ENCODE peak calls at places on chromosomes 3 and 15, in seven cellular contexts. R is tibial artery, D is brain microvascular endothelial cell, B is cardiac fibroblast, C is foreskin fibroblast, M is kidney, T is Caco-2. Y is an unnamed sample.

GRCh38 chr15:83904107-83904720 is 250.3 kb downstream of the ADAMTSL3 start:
- DNase-seq in D (no peak), M (no peak), T (no peak), C (no peak), R (no peak), B (peak), Y (peak)

GRCh38 chr3:187360523-187361060 is 7.6 kb upstream of the RTP4 start:
- DNase-seq in R (no peak), T (no peak), M (no peak), B (no peak), C (no peak), D (no peak), Y (peak)

GRCh38 chr15:100468265-100468664 is 60.5 kb downstream of the CERS3 start:
- DNase-seq in D (peak), B (peak), C (no peak), T (no peak), M (no peak), R (no peak), Y (peak)

GRCh38 chr15:33234019-33234418 is 39.5 kb upstream of the FMN1 start:
- DNase-seq in T (peak), R (no peak), C (peak), M (no peak), D (peak), B (peak), Y (peak)

GRCh38 chr3:146953523-146954125 is 348.5 kb upstream of the PLSCR5 start:
- DNase-seq in T (no peak), M (no peak), R (no peak), B (peak), D (peak), C (no peak), Y (peak)

GRCh38 chr3:125168711-125169410 is 43.7 kb downstream of the SLC12A8 start:
- DNase-seq in R (no peak), B (no peak), T (no peak), M (no peak), C (no peak), D (no peak), Y (no peak)

GRCh38 chr3:121542924-121543323 is 2.9 kb downstream of the POLQ start:
- DNase-seq in M (no peak), D (no peak), T (no peak), C (no peak), R (no peak), B (no peak), Y (no peak)

GRCh38 chr3:53347261-53348064 is at the start of gene DCP1A:
- DNase-seq in M (peak), R (peak), T (peak), D (peak), C (peak), B (peak), Y (peak)

GRCh38 chr3:43783987-43784639 is 93.4 kb downstream of the ABHD5 start:
- DNase-seq in T (no peak), R (no peak), D (no peak), C (no peak), M (no peak), B (no peak), Y (no peak)

GRCh38 chr15:67715166-67715565 is 110.1 kb upstream of the SKOR1 start:
- DNase-seq in R (no peak), T (no peak), D (no peak), C (no peak), B (no peak), M (no peak), Y (no peak)

GRCh38 chr3:58798312-58798711 is 131.7 kb upstream of the FAM3D start:
- DNase-seq in R (no peak), M (no peak), B (no peak), D (no peak), T (no peak), C (no peak), Y (no peak)

GRCh38 chr15:72970965-72971746 is 81.1 kb upstream of the NEO1 start:
- DNase-seq in C (peak), T (no peak), B (peak), R (no peak), M (no peak), D (peak), Y (peak)

DNA sequence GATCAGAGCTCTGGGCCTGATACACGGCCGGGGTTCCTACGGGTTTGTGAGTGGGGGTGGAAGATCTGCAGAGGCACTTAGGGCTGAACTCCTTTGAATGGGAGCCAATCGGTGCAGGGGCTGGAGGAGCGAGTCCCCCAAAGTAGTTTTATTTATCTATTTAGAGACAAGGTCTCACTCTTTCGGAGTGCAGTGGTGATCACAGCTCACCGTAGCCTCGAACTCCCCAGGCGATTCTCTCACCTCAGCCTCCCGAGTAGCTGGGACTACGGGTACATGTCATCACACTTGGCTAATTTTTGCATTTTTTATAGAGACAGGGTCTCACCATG is 1.6 kb upstream of the CELSR3 start:
- DNase-seq in T (no peak), D (no peak), M (no peak), C (no peak), R (no peak), B (no peak), Y (no peak)
- H3K4me3 ChIP-seq in T (no peak), D (no peak), M (peak), C (no peak), R (peak), B (no peak), Y (no peak)

GRCh38 chr3:197393711-197394110 is 95.3 kb upstream of the DLG1 start:
- DNase-seq in T (no peak), R (peak), M (no peak), B (no peak), C (no peak), D (no peak), Y (no peak)

GRCh38 chr3:197397812-197398211 is 99.4 kb upstream of the DLG1 start:
- DNase-seq in C (no peak), B (no peak), M (no peak), R (no peak), D (no peak), T (no peak), Y (no peak)

GRCh38 chr3:197398301-197398878 is 100.0 kb upstream of the DLG1 start:
- DNase-seq in C (no peak), R (no peak), M (no peak), D (no peak), B (no peak), T (no peak), Y (no peak)

GRCh38 chr3:197392961-197393360 is 94.5 kb upstream of the DLG1 start:
- DNase-seq in C (no peak), R (no peak), D (no peak), T (no peak), B (peak), M (no peak), Y (peak)

DNA sequence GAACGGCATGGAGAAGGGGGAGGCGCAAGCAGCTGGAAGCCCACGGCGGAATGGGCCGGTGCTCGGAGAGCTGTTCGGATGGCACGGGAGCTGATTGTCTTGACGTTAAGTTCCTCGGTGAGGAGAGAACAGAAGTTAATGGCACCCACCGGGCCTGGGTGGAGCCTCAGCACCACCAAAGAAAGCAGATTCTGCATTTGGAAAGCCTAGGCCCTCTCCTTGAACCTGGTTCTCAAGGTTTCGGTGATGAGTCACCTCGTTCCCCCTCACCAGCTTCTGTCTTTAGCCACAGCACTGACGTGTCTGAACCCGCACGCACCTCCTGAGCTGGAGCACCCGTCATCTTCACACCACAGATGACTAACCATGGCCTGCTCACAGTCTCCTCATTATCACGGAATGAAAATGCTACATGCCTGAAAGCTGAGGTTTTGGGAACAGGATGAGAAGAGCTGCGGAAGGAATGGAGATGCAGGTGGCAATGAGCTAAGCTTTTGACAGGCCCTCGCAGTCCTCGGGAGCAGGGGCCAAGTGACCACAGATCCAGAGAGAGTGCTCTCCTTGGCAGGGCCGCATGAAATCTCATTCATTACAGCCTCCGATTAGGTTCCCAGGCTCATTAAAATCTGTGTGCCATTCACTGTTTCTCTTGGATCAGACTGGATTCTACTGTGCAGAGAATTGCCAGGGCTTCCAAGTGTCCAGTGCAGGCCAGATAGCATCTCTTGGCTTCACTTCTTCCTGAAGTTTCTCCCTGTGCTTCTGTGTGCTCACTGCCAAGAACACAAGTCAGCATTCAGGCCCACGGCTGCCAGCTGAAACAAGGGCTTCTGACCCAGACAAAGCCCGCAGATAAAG is 96.3 kb upstream of the DLG1 start:
- DNase-seq in R (peak), D (peak), T (no peak), M (no peak), C (peak), B (peak), Y (peak)
- H3K4me3 ChIP-seq in R (no peak), D (no peak), T (no peak), M (no peak), C (no peak), B (no peak), Y (no peak)

DNA sequence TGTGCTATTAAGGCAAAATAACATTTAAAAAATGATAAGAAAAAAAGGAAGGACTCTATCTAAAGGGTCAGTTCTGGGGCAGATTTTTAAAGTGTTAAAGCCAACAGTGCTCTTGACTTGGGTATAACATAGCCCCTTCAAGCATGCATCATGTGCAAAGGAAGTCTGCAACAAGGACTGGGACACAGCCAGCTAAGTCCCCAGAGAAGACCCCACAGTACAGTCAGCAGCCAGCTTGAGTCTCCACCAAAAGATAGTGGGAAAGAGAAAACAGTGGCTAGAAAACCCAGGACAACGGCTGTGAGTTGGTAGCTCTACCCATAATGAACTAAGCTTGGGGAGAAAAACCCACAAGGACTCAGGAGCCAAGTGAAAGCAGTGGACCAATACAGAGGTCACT is 86.4 kb upstream of the DCLK3 start:
- DNase-seq in T (no peak), C (no peak), D (no peak), M (no peak), R (no peak), B (no peak), Y (no peak)
- H3K4me3 ChIP-seq in T (no peak), C (no peak), D (no peak), M (no peak), R (no peak), B (no peak), Y (no peak)

GRCh38 chr3:188901126-188901525 is 270.6 kb upstream of the TPRG1 start:
- DNase-seq in R (no peak), D (peak), C (peak), M (no peak), B (peak), T (no peak), Y (peak)
- H3K4me3 ChIP-seq in R (no peak), D (no peak), C (no peak), M (no peak), B (no peak), T (no peak), Y (no peak)

DNA sequence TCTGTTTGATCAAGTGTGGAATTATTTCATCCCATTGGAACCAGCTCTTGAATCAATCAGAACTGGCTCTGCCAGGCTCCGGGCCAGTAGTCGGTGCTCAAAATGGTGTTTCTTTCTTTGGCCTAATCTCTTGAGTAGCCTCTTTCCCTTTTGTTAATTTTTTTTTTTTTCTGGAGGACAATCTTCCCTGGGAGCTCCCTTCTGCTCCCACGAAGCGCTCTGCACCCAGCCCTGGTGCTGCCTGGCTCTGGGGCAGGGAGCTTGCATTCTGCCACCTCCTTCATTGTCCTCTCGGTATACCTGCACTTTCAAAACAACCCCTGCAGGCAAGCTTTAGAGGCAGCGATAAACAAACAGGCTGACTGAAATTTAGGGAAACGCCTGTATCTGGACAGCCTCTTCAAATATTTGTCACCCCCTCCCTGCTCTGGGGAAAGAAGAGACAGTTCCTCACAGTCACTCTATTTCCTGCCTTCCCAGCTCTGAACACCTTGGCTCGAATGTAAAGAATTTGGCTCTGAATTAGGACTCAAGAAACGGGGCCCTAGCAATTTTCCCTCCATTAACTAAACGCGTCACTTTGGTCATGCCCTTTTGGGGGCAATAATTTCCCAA is 1.1 kb upstream of the THSD4 start:
- DNase-seq in D (no peak), R (no peak), C (no peak), M (no peak), T (no peak), B (no peak), Y (no peak)
- H3K4me3 ChIP-seq in D (no peak), R (no peak), C (no peak), M (no peak), T (no peak), B (no peak), Y (no peak)

Y was measured in fibroblast of mammary gland.